ENCODE peak calls at places on chromosomes 5 and 9, in ten cellular contexts. One of them, this sample, is unnamed.
A peak's percentile ranks its signal among the peaks of the same experiment; 100 is the strongest.

GRCh38 chr9:111719541-111719940 is 58.1 kb downstream of the GNG10 start:
- DNase-seq in uterus: no peak
- DNase-seq in foreskin fibroblast: no peak
- DNase-seq in activated CD8-positive, alpha-beta T cell treated with anti-CD3 and anti-CD28 coated beads for 36 hours: no peak
- DNase-seq in heart right ventricle: no peak
- DNase-seq in osteoblast: no peak
- DNase-seq in heart left ventricle: no peak
- DNase-seq in SK-N-SH: no peak
- DNase-seq in GM12865: no peak
- DNase-seq in cardiac muscle cell: no peak
- DNase-seq in this sample: no peak

GRCh38 chr9:4490705-4491620 is 695 bp downstream of the SLC1A1 start:
- DNase-seq in uterus: no peak
- DNase-seq in foreskin fibroblast: peak; percentile 27
- DNase-seq in activated CD8-positive, alpha-beta T cell treated with anti-CD3 and anti-CD28 coated beads for 36 hours: no peak
- DNase-seq in heart right ventricle: no peak
- DNase-seq in osteoblast: peak; percentile 49
- DNase-seq in heart left ventricle: peak; percentile 19
- DNase-seq in SK-N-SH: peak; percentile 58
- DNase-seq in GM12865: peak; percentile 24
- DNase-seq in cardiac muscle cell: no peak
- DNase-seq in this sample: no peak

GRCh38 chr5:27315541-27316282 is 277.3 kb upstream of the CDH9 start:
- DNase-seq in uterus: no peak
- DNase-seq in foreskin fibroblast: peak; percentile 6
- DNase-seq in activated CD8-positive, alpha-beta T cell treated with anti-CD3 and anti-CD28 coated beads for 36 hours: no peak
- DNase-seq in heart right ventricle: no peak
- DNase-seq in osteoblast: no peak
- DNase-seq in heart left ventricle: no peak
- DNase-seq in SK-N-SH: no peak
- DNase-seq in GM12865: no peak
- DNase-seq in cardiac muscle cell: no peak
- DNase-seq in this sample: peak; percentile 85

GRCh38 chr5:80755634-80756033 is 100.9 kb upstream of the DHFR start:
- DNase-seq in uterus: no peak
- DNase-seq in foreskin fibroblast: no peak
- DNase-seq in activated CD8-positive, alpha-beta T cell treated with anti-CD3 and anti-CD28 coated beads for 36 hours: peak; percentile 41
- DNase-seq in heart right ventricle: no peak
- DNase-seq in osteoblast: no peak
- DNase-seq in heart left ventricle: no peak
- DNase-seq in SK-N-SH: no peak
- DNase-seq in GM12865: peak; percentile 85
- DNase-seq in cardiac muscle cell: no peak
- DNase-seq in this sample: peak; percentile 89

GRCh38 chr9:17315341-17315740 is 180.5 kb downstream of the CNTLN start:
- DNase-seq in uterus: no peak
- DNase-seq in foreskin fibroblast: no peak
- DNase-seq in activated CD8-positive, alpha-beta T cell treated with anti-CD3 and anti-CD28 coated beads for 36 hours: no peak
- DNase-seq in heart right ventricle: no peak
- DNase-seq in osteoblast: no peak
- DNase-seq in heart left ventricle: no peak
- DNase-seq in SK-N-SH: no peak
- DNase-seq in GM12865: no peak
- DNase-seq in cardiac muscle cell: no peak
- DNase-seq in this sample: no peak

GRCh38 chr5:73093943-73094342 is 26.4 kb upstream of the TMEM171 start:
- DNase-seq in uterus: no peak
- DNase-seq in foreskin fibroblast: peak; percentile 85
- DNase-seq in activated CD8-positive, alpha-beta T cell treated with anti-CD3 and anti-CD28 coated beads for 36 hours: peak; percentile 26
- DNase-seq in heart right ventricle: no peak
- DNase-seq in osteoblast: no peak
- DNase-seq in heart left ventricle: no peak
- DNase-seq in SK-N-SH: no peak
- DNase-seq in GM12865: no peak
- DNase-seq in cardiac muscle cell: no peak
- DNase-seq in this sample: no peak

GRCh38 chr5:72379936-72380335 is 59.8 kb downstream of the PTCD2 start:
- DNase-seq in uterus: no peak
- DNase-seq in foreskin fibroblast: peak; percentile 50
- DNase-seq in activated CD8-positive, alpha-beta T cell treated with anti-CD3 and anti-CD28 coated beads for 36 hours: no peak
- DNase-seq in heart right ventricle: no peak
- DNase-seq in osteoblast: no peak
- DNase-seq in heart left ventricle: no peak
- DNase-seq in SK-N-SH: no peak
- DNase-seq in GM12865: no peak
- DNase-seq in cardiac muscle cell: no peak
- DNase-seq in this sample: no peak

GRCh38 chr5:148541054-148541835 is 113.1 kb downstream of the HTR4 start:
- DNase-seq in uterus: no peak
- DNase-seq in foreskin fibroblast: no peak
- DNase-seq in activated CD8-positive, alpha-beta T cell treated with anti-CD3 and anti-CD28 coated beads for 36 hours: no peak
- DNase-seq in heart right ventricle: no peak
- DNase-seq in osteoblast: no peak
- DNase-seq in heart left ventricle: no peak
- DNase-seq in SK-N-SH: no peak
- DNase-seq in GM12865: peak; percentile 2
- DNase-seq in cardiac muscle cell: no peak
- DNase-seq in this sample: peak; percentile 61

DNA sequence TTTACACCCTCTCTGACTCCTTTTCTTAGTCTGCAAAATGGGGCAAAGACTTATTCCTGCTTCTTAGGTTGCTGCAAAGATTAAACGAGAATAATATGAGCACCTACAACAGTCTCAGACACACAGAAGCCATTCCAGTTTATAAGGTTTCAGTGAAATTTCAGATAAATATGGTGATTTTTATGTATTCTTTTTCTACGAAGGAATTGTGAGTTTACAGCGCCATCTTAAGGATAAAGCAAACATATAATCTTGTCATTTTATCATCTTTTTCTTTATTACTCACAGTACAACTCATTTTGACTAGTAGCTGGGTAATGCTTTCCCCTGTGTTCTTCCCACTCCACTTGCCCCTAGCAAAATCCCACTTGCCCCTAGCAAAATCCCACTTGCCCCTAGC is 29.2 kb upstream of the SMC5 start:
- DNase-seq in uterus: no peak
- DNase-seq in foreskin fibroblast: peak; percentile 70
- DNase-seq in activated CD8-positive, alpha-beta T cell treated with anti-CD3 and anti-CD28 coated beads for 36 hours: no peak
- DNase-seq in heart right ventricle: no peak
- DNase-seq in osteoblast: peak; percentile 68
- DNase-seq in heart left ventricle: no peak
- DNase-seq in SK-N-SH: no peak
- DNase-seq in GM12865: no peak
- DNase-seq in cardiac muscle cell: no peak
- DNase-seq in this sample: no peak
- TF ChIP-seq CTCF in uterus: no peak
- TF ChIP-seq CTCF in foreskin fibroblast: peak; percentile 33
- TF ChIP-seq CTCF in activated CD8-positive, alpha-beta T cell treated with anti-CD3 and anti-CD28 coated beads for 36 hours: no peak
- TF ChIP-seq CTCF in heart right ventricle: peak; percentile 49
- TF ChIP-seq CTCF in osteoblast: peak; percentile 58
- TF ChIP-seq CTCF in heart left ventricle: no peak
- TF ChIP-seq CTCF in SK-N-SH: peak; percentile 67
- TF ChIP-seq CTCF in GM12865: peak; percentile 1
- TF ChIP-seq CTCF in cardiac muscle cell: peak; percentile 36
- TF ChIP-seq CTCF in this sample: peak; percentile 28

GRCh38 chr9:133188843-133189180 is 20.2 kb downstream of the OBP2B start:
- DNase-seq in uterus: no peak
- DNase-seq in foreskin fibroblast: no peak
- DNase-seq in activated CD8-positive, alpha-beta T cell treated with anti-CD3 and anti-CD28 coated beads for 36 hours: no peak
- DNase-seq in heart right ventricle: no peak
- DNase-seq in osteoblast: peak; percentile 31
- DNase-seq in heart left ventricle: no peak
- DNase-seq in SK-N-SH: no peak
- DNase-seq in GM12865: no peak
- DNase-seq in cardiac muscle cell: no peak
- DNase-seq in this sample: no peak
- TF ChIP-seq CTCF in uterus: no peak
- TF ChIP-seq CTCF in foreskin fibroblast: no peak
- TF ChIP-seq CTCF in activated CD8-positive, alpha-beta T cell treated with anti-CD3 and anti-CD28 coated beads for 36 hours: no peak
- TF ChIP-seq CTCF in heart right ventricle: no peak
- TF ChIP-seq CTCF in osteoblast: no peak
- TF ChIP-seq CTCF in heart left ventricle: no peak
- TF ChIP-seq CTCF in SK-N-SH: no peak
- TF ChIP-seq CTCF in GM12865: no peak
- TF ChIP-seq CTCF in cardiac muscle cell: no peak
- TF ChIP-seq CTCF in this sample: no peak

DNA sequence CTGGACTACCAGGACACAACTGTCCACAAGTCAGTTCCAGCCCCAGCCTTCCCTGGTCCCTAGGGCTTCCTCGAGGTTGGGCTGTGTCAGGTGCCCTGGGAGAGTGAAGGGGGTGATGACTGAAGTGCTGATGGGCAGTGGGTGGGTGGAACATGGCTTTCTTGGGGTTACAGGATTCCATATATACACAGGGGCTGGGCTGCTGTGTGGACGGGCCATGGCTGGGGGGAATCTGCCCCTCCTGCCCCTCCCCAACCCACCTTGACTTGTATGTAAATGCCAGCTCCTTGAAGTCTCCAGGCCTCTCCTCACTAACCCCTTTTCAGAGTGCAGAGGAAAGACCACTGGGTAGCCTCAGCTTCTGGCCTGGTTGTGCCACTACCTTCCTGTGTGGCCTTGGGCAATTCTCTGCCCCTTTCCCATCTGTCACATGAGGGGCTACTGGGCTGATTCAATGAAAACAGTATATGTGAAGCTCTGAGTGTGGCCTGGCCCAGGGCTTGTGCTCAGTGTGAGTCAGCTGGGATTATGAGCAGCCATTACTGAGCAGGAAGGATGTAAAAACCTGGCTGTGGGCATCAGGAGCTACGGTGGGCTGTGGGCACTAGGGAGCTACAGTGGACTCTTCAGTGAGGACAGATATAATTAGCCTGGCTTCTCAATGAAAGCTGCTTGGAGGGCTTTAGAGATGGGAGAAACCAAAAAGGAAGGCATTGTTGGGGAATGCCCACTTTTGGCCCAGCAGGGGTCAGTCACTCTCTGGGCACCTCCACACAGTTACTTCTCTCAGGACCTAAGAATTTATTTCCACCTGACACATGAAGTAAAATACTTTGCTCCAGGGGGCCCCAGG is 23.3 kb downstream of the PITX1 start:
- DNase-seq in uterus: no peak
- DNase-seq in foreskin fibroblast: peak; percentile 28
- DNase-seq in activated CD8-positive, alpha-beta T cell treated with anti-CD3 and anti-CD28 coated beads for 36 hours: no peak
- DNase-seq in heart right ventricle: no peak
- DNase-seq in osteoblast: peak; percentile 84
- DNase-seq in heart left ventricle: peak; percentile 9
- DNase-seq in SK-N-SH: peak; percentile 10
- DNase-seq in GM12865: no peak
- DNase-seq in cardiac muscle cell: no peak
- DNase-seq in this sample: no peak
- TF ChIP-seq CTCF in uterus: no peak
- TF ChIP-seq CTCF in foreskin fibroblast: peak; percentile 13
- TF ChIP-seq CTCF in activated CD8-positive, alpha-beta T cell treated with anti-CD3 and anti-CD28 coated beads for 36 hours: no peak
- TF ChIP-seq CTCF in heart right ventricle: no peak
- TF ChIP-seq CTCF in osteoblast: peak; percentile 55
- TF ChIP-seq CTCF in heart left ventricle: no peak
- TF ChIP-seq CTCF in SK-N-SH: no peak
- TF ChIP-seq CTCF in GM12865: no peak
- TF ChIP-seq CTCF in cardiac muscle cell: peak; percentile 21
- TF ChIP-seq CTCF in this sample: peak; percentile 27

DNA sequence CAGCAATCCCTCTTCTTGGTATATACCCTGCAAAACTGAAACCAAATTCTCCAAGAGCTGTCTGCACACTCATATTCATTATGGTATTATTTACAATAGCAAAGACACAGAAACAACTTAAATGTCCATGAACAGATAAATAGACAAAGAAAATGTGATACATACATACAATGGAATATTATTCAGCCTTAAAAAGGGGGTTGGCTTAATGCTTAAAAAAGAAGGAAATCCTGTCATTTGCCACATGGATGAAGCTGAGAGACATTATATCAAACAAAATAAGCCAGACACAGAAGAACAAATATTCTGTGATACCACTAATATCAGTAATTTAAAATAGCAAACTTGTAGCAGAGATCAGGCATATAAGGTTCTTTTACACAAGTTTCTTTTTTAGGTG is 46.5 kb upstream of the GAS1 start:
- DNase-seq in uterus: no peak
- DNase-seq in foreskin fibroblast: no peak
- DNase-seq in activated CD8-positive, alpha-beta T cell treated with anti-CD3 and anti-CD28 coated beads for 36 hours: no peak
- DNase-seq in heart right ventricle: no peak
- DNase-seq in osteoblast: no peak
- DNase-seq in heart left ventricle: no peak
- DNase-seq in SK-N-SH: no peak
- DNase-seq in GM12865: no peak
- DNase-seq in cardiac muscle cell: no peak
- DNase-seq in this sample: no peak
- TF ChIP-seq CTCF in uterus: no peak
- TF ChIP-seq CTCF in foreskin fibroblast: no peak
- TF ChIP-seq CTCF in activated CD8-positive, alpha-beta T cell treated with anti-CD3 and anti-CD28 coated beads for 36 hours: no peak
- TF ChIP-seq CTCF in heart right ventricle: no peak
- TF ChIP-seq CTCF in osteoblast: no peak
- TF ChIP-seq CTCF in heart left ventricle: no peak
- TF ChIP-seq CTCF in SK-N-SH: no peak
- TF ChIP-seq CTCF in GM12865: no peak
- TF ChIP-seq CTCF in cardiac muscle cell: no peak
- TF ChIP-seq CTCF in this sample: no peak

GRCh38 chr9:94553029-94553938 is 1.6 kb upstream of the PCAT7 start:
- DNase-seq in uterus: no peak
- DNase-seq in foreskin fibroblast: no peak
- DNase-seq in activated CD8-positive, alpha-beta T cell treated with anti-CD3 and anti-CD28 coated beads for 36 hours: no peak
- DNase-seq in heart right ventricle: no peak
- DNase-seq in osteoblast: peak; percentile 50
- DNase-seq in heart left ventricle: no peak
- DNase-seq in SK-N-SH: no peak
- DNase-seq in GM12865: no peak
- DNase-seq in cardiac muscle cell: peak; percentile 18
- DNase-seq in this sample: no peak
- TF ChIP-seq CTCF in uterus: no peak
- TF ChIP-seq CTCF in foreskin fibroblast: no peak
- TF ChIP-seq CTCF in activated CD8-positive, alpha-beta T cell treated with anti-CD3 and anti-CD28 coated beads for 36 hours: no peak
- TF ChIP-seq CTCF in heart right ventricle: no peak
- TF ChIP-seq CTCF in osteoblast: no peak
- TF ChIP-seq CTCF in heart left ventricle: no peak
- TF ChIP-seq CTCF in SK-N-SH: no peak
- TF ChIP-seq CTCF in GM12865: no peak
- TF ChIP-seq CTCF in cardiac muscle cell: no peak
- TF ChIP-seq CTCF in this sample: no peak

GRCh38 chr9:131801811-131802210 is 61.9 kb upstream of the RAPGEF1 start:
- DNase-seq in uterus: no peak
- DNase-seq in foreskin fibroblast: no peak
- DNase-seq in activated CD8-positive, alpha-beta T cell treated with anti-CD3 and anti-CD28 coated beads for 36 hours: no peak
- DNase-seq in heart right ventricle: no peak
- DNase-seq in osteoblast: no peak
- DNase-seq in heart left ventricle: no peak
- DNase-seq in SK-N-SH: no peak
- DNase-seq in GM12865: no peak
- DNase-seq in cardiac muscle cell: no peak
- DNase-seq in this sample: no peak
- TF ChIP-seq CTCF in uterus: no peak
- TF ChIP-seq CTCF in foreskin fibroblast: no peak
- TF ChIP-seq CTCF in activated CD8-positive, alpha-beta T cell treated with anti-CD3 and anti-CD28 coated beads for 36 hours: no peak
- TF ChIP-seq CTCF in heart right ventricle: no peak
- TF ChIP-seq CTCF in osteoblast: no peak
- TF ChIP-seq CTCF in heart left ventricle: no peak
- TF ChIP-seq CTCF in SK-N-SH: no peak
- TF ChIP-seq CTCF in GM12865: no peak
- TF ChIP-seq CTCF in cardiac muscle cell: no peak
- TF ChIP-seq CTCF in this sample: no peak

GRCh38 chr5:120139039-120139438 is 325.1 kb upstream of the PRR16 start:
- DNase-seq in uterus: no peak
- DNase-seq in foreskin fibroblast: peak; percentile 96
- DNase-seq in activated CD8-positive, alpha-beta T cell treated with anti-CD3 and anti-CD28 coated beads for 36 hours: no peak
- DNase-seq in heart right ventricle: peak; percentile 15
- DNase-seq in osteoblast: peak; percentile 69
- DNase-seq in heart left ventricle: no peak
- DNase-seq in SK-N-SH: no peak
- DNase-seq in GM12865: no peak
- DNase-seq in cardiac muscle cell: no peak
- DNase-seq in this sample: no peak
- TF ChIP-seq CTCF in uterus: no peak
- TF ChIP-seq CTCF in foreskin fibroblast: no peak
- TF ChIP-seq CTCF in activated CD8-positive, alpha-beta T cell treated with anti-CD3 and anti-CD28 coated beads for 36 hours: no peak
- TF ChIP-seq CTCF in heart right ventricle: no peak
- TF ChIP-seq CTCF in osteoblast: no peak
- TF ChIP-seq CTCF in heart left ventricle: no peak
- TF ChIP-seq CTCF in SK-N-SH: no peak
- TF ChIP-seq CTCF in GM12865: no peak
- TF ChIP-seq CTCF in cardiac muscle cell: no peak
- TF ChIP-seq CTCF in this sample: no peak